ENCODE peak calls at places on chromosomes 3 and 15, in six cellular contexts. One of them, this sample, is unnamed.

GRCh38 chr3:40546811-40547210 is 22.1 kb downstream of the ZNF621 start:
- DNase-seq in A549: no peak
- DNase-seq in thyroid gland: no peak
- DNase-seq in transverse colon: no peak
- DNase-seq in pancreas: no peak
- DNase-seq in heart left ventricle: peak; percentile 13
- DNase-seq in this sample: no peak

GRCh38 chr15:97014001-97014400 is 683.5 kb downstream of the NR2F2 start:
- DNase-seq in A549: no peak
- DNase-seq in thyroid gland: no peak
- DNase-seq in transverse colon: no peak
- DNase-seq in pancreas: no peak
- DNase-seq in heart left ventricle: no peak
- DNase-seq in this sample: no peak

GRCh38 chr3:150329408-150329807 is 78.7 kb upstream of the TSC22D2 start:
- DNase-seq in A549: no peak
- DNase-seq in thyroid gland: no peak
- DNase-seq in transverse colon: no peak
- DNase-seq in pancreas: no peak
- DNase-seq in heart left ventricle: no peak
- DNase-seq in this sample: no peak

GRCh38 chr15:74799255-74799842 is 13.3 kb upstream of the LMAN1L start:
- DNase-seq in A549: no peak
- DNase-seq in thyroid gland: no peak
- DNase-seq in transverse colon: no peak
- DNase-seq in pancreas: no peak
- DNase-seq in heart left ventricle: no peak
- DNase-seq in this sample: no peak

GRCh38 chr3:77915341-77915740 is 875.4 kb downstream of the ROBO2 start:
- DNase-seq in A549: no peak
- DNase-seq in thyroid gland: no peak
- DNase-seq in transverse colon: no peak
- DNase-seq in pancreas: no peak
- DNase-seq in heart left ventricle: no peak
- DNase-seq in this sample: no peak

GRCh38 chr3:105367063-105367405 is 325 bp downstream of the ALCAM start:
- DNase-seq in A549: peak; percentile 18
- DNase-seq in thyroid gland: peak; percentile 40
- DNase-seq in transverse colon: peak; percentile 31
- DNase-seq in pancreas: peak; percentile 77
- DNase-seq in heart left ventricle: no peak
- DNase-seq in this sample: no peak

GRCh38 chr3:123310741-123311140 is 109.0 kb downstream of the SEC22A start:
- DNase-seq in A549: no peak
- DNase-seq in thyroid gland: no peak
- DNase-seq in transverse colon: no peak
- DNase-seq in pancreas: no peak
- DNase-seq in heart left ventricle: no peak
- DNase-seq in this sample: no peak

GRCh38 chr15:96448923-96449322 is 118.4 kb downstream of the NR2F2 start:
- DNase-seq in A549: no peak
- DNase-seq in thyroid gland: no peak
- DNase-seq in transverse colon: no peak
- DNase-seq in pancreas: no peak
- DNase-seq in heart left ventricle: no peak
- DNase-seq in this sample: no peak

GRCh38 chr3:151599103-151599672 is 134.5 kb upstream of the AADACL2 start:
- DNase-seq in A549: no peak
- DNase-seq in thyroid gland: no peak
- DNase-seq in transverse colon: no peak
- DNase-seq in pancreas: no peak
- DNase-seq in heart left ventricle: no peak
- DNase-seq in this sample: no peak

GRCh38 chr3:47096955-47097354 is 67.0 kb downstream of the SETD2 start:
- DNase-seq in A549: no peak
- DNase-seq in thyroid gland: no peak
- DNase-seq in transverse colon: no peak
- DNase-seq in pancreas: no peak
- DNase-seq in heart left ventricle: no peak
- DNase-seq in this sample: no peak

GRCh38 chr15:82851981-82852511 is 42.6 kb downstream of the WHAMM start:
- DNase-seq in A549: no peak
- DNase-seq in thyroid gland: no peak
- DNase-seq in transverse colon: no peak
- DNase-seq in pancreas: no peak
- DNase-seq in heart left ventricle: no peak
- DNase-seq in this sample: no peak

DNA sequence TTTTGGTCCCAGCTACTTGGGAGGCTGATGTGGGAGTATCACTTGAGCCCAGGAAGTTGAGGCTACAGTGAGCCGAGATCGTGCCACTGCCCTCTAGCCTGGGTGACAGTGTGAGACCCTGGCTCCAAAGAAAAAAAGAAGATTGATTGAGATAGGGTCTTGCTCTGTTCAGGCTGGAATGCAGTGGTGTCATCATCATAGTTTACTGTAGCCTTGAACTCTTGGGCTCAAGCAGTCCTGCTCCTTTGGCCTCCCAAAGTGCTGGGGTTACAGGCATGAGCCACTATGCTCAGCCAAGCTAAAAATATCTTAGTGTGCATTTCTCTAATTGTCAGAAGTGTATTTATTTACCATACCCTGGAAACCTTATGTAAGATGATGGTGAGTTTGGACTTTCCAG is 43.9 kb downstream of the IGF1R start:
- DNase-seq in A549: no peak
- DNase-seq in thyroid gland: no peak
- DNase-seq in transverse colon: no peak
- DNase-seq in pancreas: no peak
- DNase-seq in heart left ventricle: no peak
- DNase-seq in this sample: no peak
- H3K4me1 ChIP-seq in A549: peaks cover 86% of the 10 kb centered on the region
- H3K4me1 ChIP-seq in thyroid gland: peaks cover 57% of the 10 kb centered on the region
- H3K4me1 ChIP-seq in transverse colon: peaks cover 4% of the 10 kb centered on the region
- H3K4me1 ChIP-seq in pancreas: peaks cover 15% of the 10 kb centered on the region
- H3K4me1 ChIP-seq in heart left ventricle: peaks cover 9% of the 10 kb centered on the region
- H3K4me1 ChIP-seq in this sample: peaks cover 49% of the 10 kb centered on the region

DNA sequence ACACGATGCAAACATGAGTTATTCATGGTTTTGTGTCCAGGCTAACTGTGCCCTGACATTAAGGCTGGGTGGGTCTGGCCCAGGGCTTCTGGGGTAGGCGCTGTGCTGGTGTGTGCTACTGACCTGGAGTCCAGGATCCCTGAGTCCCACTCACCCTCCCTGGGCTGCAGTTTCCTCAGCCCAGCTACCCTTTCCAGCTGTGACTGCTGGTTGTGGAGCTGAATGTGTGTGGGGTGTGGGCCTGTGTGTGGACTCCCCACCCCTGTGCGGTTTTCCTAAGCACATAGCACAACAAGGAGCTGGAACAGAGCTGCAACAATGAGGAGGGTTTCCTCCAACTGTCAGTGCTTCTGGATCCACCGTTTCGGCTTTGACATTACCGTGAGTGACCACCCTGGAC is 38.0 kb downstream of the SMAD3 start:
- DNase-seq in A549: no peak
- DNase-seq in thyroid gland: no peak
- DNase-seq in transverse colon: no peak
- DNase-seq in pancreas: no peak
- DNase-seq in heart left ventricle: no peak
- DNase-seq in this sample: no peak
- H3K27ac ChIP-seq in A549: peak overlapping the region; percentile 93
- H3K27ac ChIP-seq in thyroid gland: no peak overlapping the region
- H3K27ac ChIP-seq in transverse colon: peak overlapping the region; percentile 76
- H3K27ac ChIP-seq in pancreas: no peak overlapping the region
- H3K27ac ChIP-seq in heart left ventricle: peak overlapping the region; percentile 34
- H3K27ac ChIP-seq in this sample: no peak overlapping the region

GRCh38 chr3:197682713-197683112 is 54.0 kb downstream of the RUBCN start:
- DNase-seq in A549: no peak
- DNase-seq in thyroid gland: no peak
- DNase-seq in transverse colon: no peak
- DNase-seq in pancreas: no peak
- DNase-seq in heart left ventricle: no peak
- DNase-seq in this sample: no peak
- TF ChIP-seq CTCF in A549: no peak
- TF ChIP-seq CTCF in thyroid gland: no peak
- TF ChIP-seq CTCF in transverse colon: no peak
- TF ChIP-seq CTCF in pancreas: no peak
- TF ChIP-seq CTCF in heart left ventricle: no peak
- TF ChIP-seq CTCF in this sample: no peak

GRCh38 chr15:63510548-63510940 is 6.2 kb downstream of the USP3 start:
- DNase-seq in A549: no peak
- DNase-seq in thyroid gland: no peak
- DNase-seq in transverse colon: no peak
- DNase-seq in pancreas: no peak
- DNase-seq in heart left ventricle: no peak
- DNase-seq in this sample: no peak
- H3K4me1 ChIP-seq in A549: peaks cover 90% of the 10 kb centered on the region
- H3K4me1 ChIP-seq in thyroid gland: peaks cover 42% of the 10 kb centered on the region
- H3K4me1 ChIP-seq in transverse colon: peaks cover 90% of the 10 kb centered on the region
- H3K4me1 ChIP-seq in pancreas: peaks cover 76% of the 10 kb centered on the region
- H3K4me1 ChIP-seq in heart left ventricle: peaks cover 22% of the 10 kb centered on the region
- H3K4me1 ChIP-seq in this sample: peaks cover 20% of the 10 kb centered on the region

DNA sequence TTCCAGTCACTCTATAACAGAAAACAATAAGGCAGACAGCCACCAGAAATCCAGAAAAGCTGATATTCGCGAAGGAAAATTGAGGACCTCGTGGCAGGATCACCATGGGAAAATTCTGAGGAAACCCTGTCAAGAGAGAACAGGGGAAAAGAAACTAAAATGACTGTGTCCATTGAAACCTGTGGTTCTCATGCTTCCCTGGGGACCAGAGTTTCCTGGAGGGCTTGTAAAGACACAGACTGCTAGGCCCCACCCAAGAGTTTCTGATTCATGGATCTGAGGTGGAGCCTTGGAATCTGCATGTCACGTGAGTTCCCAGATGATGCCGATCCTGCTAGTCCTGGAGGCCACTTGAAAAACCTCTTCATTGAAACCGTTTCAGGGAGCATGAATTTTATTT is 420.5 kb downstream of the EPHB1 start:
- DNase-seq in A549: no peak
- DNase-seq in thyroid gland: no peak
- DNase-seq in transverse colon: no peak
- DNase-seq in pancreas: no peak
- DNase-seq in heart left ventricle: no peak
- DNase-seq in this sample: no peak
- H3K27ac ChIP-seq in A549: no peak overlapping the region
- H3K27ac ChIP-seq in thyroid gland: no peak overlapping the region
- H3K27ac ChIP-seq in transverse colon: no peak overlapping the region
- H3K27ac ChIP-seq in pancreas: no peak overlapping the region
- H3K27ac ChIP-seq in heart left ventricle: no peak overlapping the region
- H3K27ac ChIP-seq in this sample: no peak overlapping the region